ENCODE peak calls at places on chromosome 13, in four cellular contexts. One of them, this sample, is unnamed.

GRCh38 chr13:111126509-111126908 is 11.4 kb downstream of the ARHGEF7 start:
- DNase-seq in epithelial cell of prostate: no peak
- DNase-seq in caudate nucleus: no peak
- DNase-seq in activated CD8-positive, alpha-beta memory T cell treated with anti-CD3 and anti-CD28 coated beads for 1 hour: no peak
- DNase-seq in this sample: no peak

GRCh38 chr13:45615501-45616101 is at the start of gene ERICH6B:
- DNase-seq in epithelial cell of prostate: no peak
- DNase-seq in caudate nucleus: peak
- DNase-seq in activated CD8-positive, alpha-beta memory T cell treated with anti-CD3 and anti-CD28 coated beads for 1 hour: no peak
- DNase-seq in this sample: peak

GRCh38 chr13:98429977-98430785 is 146.7 kb downstream of the STK24 start:
- DNase-seq in epithelial cell of prostate: no peak
- DNase-seq in caudate nucleus: no peak
- DNase-seq in activated CD8-positive, alpha-beta memory T cell treated with anti-CD3 and anti-CD28 coated beads for 1 hour: no peak
- DNase-seq in this sample: no peak

GRCh38 chr13:53045110-53045509 is 16.5 kb downstream of the OLFM4 start:
- DNase-seq in epithelial cell of prostate: no peak
- DNase-seq in caudate nucleus: no peak
- DNase-seq in activated CD8-positive, alpha-beta memory T cell treated with anti-CD3 and anti-CD28 coated beads for 1 hour: no peak
- DNase-seq in this sample: no peak

GRCh38 chr13:64332048-64332447 is 2898.1 kb downstream of the PCDH9 start:
- DNase-seq in epithelial cell of prostate: no peak
- DNase-seq in caudate nucleus: no peak
- DNase-seq in activated CD8-positive, alpha-beta memory T cell treated with anti-CD3 and anti-CD28 coated beads for 1 hour: no peak
- DNase-seq in this sample: no peak

GRCh38 chr13:79485014-79485441 is 4.1 kb downstream of the NDFIP2 start:
- DNase-seq in epithelial cell of prostate: peak
- DNase-seq in caudate nucleus: no peak
- DNase-seq in activated CD8-positive, alpha-beta memory T cell treated with anti-CD3 and anti-CD28 coated beads for 1 hour: no peak
- DNase-seq in this sample: no peak

GRCh38 chr13:107476068-107476467 is 739.3 kb downstream of the LIG4 start:
- DNase-seq in epithelial cell of prostate: no peak
- DNase-seq in caudate nucleus: no peak
- DNase-seq in activated CD8-positive, alpha-beta memory T cell treated with anti-CD3 and anti-CD28 coated beads for 1 hour: no peak
- DNase-seq in this sample: no peak

GRCh38 chr13:31773538-31773937 is 34.2 kb downstream of the RXFP2 start:
- DNase-seq in epithelial cell of prostate: no peak
- DNase-seq in caudate nucleus: no peak
- DNase-seq in activated CD8-positive, alpha-beta memory T cell treated with anti-CD3 and anti-CD28 coated beads for 1 hour: no peak
- DNase-seq in this sample: no peak

GRCh38 chr13:111402441-111402840 is 82.0 kb downstream of the TEX29 start:
- DNase-seq in epithelial cell of prostate: no peak
- DNase-seq in caudate nucleus: no peak
- DNase-seq in activated CD8-positive, alpha-beta memory T cell treated with anti-CD3 and anti-CD28 coated beads for 1 hour: no peak
- DNase-seq in this sample: no peak

GRCh38 chr13:27133889-27134288 is 37.7 kb downstream of the USP12 start:
- DNase-seq in epithelial cell of prostate: no peak
- DNase-seq in caudate nucleus: no peak
- DNase-seq in activated CD8-positive, alpha-beta memory T cell treated with anti-CD3 and anti-CD28 coated beads for 1 hour: no peak
- DNase-seq in this sample: no peak

GRCh38 chr13:30832845-30833332 is 73.2 kb upstream of the MEDAG start:
- DNase-seq in epithelial cell of prostate: peak
- DNase-seq in caudate nucleus: no peak
- DNase-seq in activated CD8-positive, alpha-beta memory T cell treated with anti-CD3 and anti-CD28 coated beads for 1 hour: no peak
- DNase-seq in this sample: peak

GRCh38 chr13:32969516-32969941 is 46.7 kb upstream of the KL start:
- DNase-seq in epithelial cell of prostate: no peak
- DNase-seq in caudate nucleus: no peak
- DNase-seq in activated CD8-positive, alpha-beta memory T cell treated with anti-CD3 and anti-CD28 coated beads for 1 hour: no peak
- DNase-seq in this sample: no peak

GRCh38 chr13:52809310-52809769 is 39.1 kb downstream of the PCDH8 start:
- DNase-seq in epithelial cell of prostate: peak
- DNase-seq in caudate nucleus: peak
- DNase-seq in activated CD8-positive, alpha-beta memory T cell treated with anti-CD3 and anti-CD28 coated beads for 1 hour: no peak
- DNase-seq in this sample: peak

GRCh38 chr13:109704771-109705628 is 81.4 kb downstream of the IRS2 start:
- DNase-seq in epithelial cell of prostate: peak
- DNase-seq in caudate nucleus: no peak
- DNase-seq in activated CD8-positive, alpha-beta memory T cell treated with anti-CD3 and anti-CD28 coated beads for 1 hour: no peak
- DNase-seq in this sample: no peak

GRCh38 chr13:112684444-112684843 is 5.4 kb upstream of the ATP11A start:
- DNase-seq in epithelial cell of prostate: no peak
- DNase-seq in caudate nucleus: no peak
- DNase-seq in activated CD8-positive, alpha-beta memory T cell treated with anti-CD3 and anti-CD28 coated beads for 1 hour: no peak
- DNase-seq in this sample: no peak

GRCh38 chr13:33490461-33491327 is 205.1 kb upstream of the STARD13 start:
- DNase-seq in epithelial cell of prostate: no peak
- DNase-seq in caudate nucleus: no peak
- DNase-seq in activated CD8-positive, alpha-beta memory T cell treated with anti-CD3 and anti-CD28 coated beads for 1 hour: no peak
- DNase-seq in this sample: peak

GRCh38 chr13:77112961-77113360 is 86.0 kb upstream of the FBXL3 start:
- DNase-seq in epithelial cell of prostate: no peak
- DNase-seq in caudate nucleus: no peak
- DNase-seq in activated CD8-positive, alpha-beta memory T cell treated with anti-CD3 and anti-CD28 coated beads for 1 hour: no peak
- DNase-seq in this sample: no peak

GRCh38 chr13:112159575-112160547 is 92.9 kb downstream of the SOX1 start:
- DNase-seq in epithelial cell of prostate: no peak
- DNase-seq in caudate nucleus: no peak
- DNase-seq in activated CD8-positive, alpha-beta memory T cell treated with anti-CD3 and anti-CD28 coated beads for 1 hour: no peak
- DNase-seq in this sample: no peak

GRCh38 chr13:76222511-76222910 is 586.4 kb downstream of the LMO7 start:
- DNase-seq in epithelial cell of prostate: no peak
- DNase-seq in caudate nucleus: no peak
- DNase-seq in activated CD8-positive, alpha-beta memory T cell treated with anti-CD3 and anti-CD28 coated beads for 1 hour: no peak
- DNase-seq in this sample: no peak

GRCh38 chr13:37648604-37649003 is 50.0 kb upstream of the POSTN start:
- DNase-seq in epithelial cell of prostate: peak
- DNase-seq in caudate nucleus: no peak
- DNase-seq in activated CD8-positive, alpha-beta memory T cell treated with anti-CD3 and anti-CD28 coated beads for 1 hour: no peak
- DNase-seq in this sample: no peak

GRCh38 chr13:74557870-74558269 is 423.7 kb upstream of the KLF12 start:
- DNase-seq in epithelial cell of prostate: no peak
- DNase-seq in caudate nucleus: no peak
- DNase-seq in activated CD8-positive, alpha-beta memory T cell treated with anti-CD3 and anti-CD28 coated beads for 1 hour: no peak
- DNase-seq in this sample: no peak

GRCh38 chr13:50712469-50712868 is 131.0 kb downstream of the DLEU7 start:
- DNase-seq in epithelial cell of prostate: no peak
- DNase-seq in caudate nucleus: no peak
- DNase-seq in activated CD8-positive, alpha-beta memory T cell treated with anti-CD3 and anti-CD28 coated beads for 1 hour: no peak
- DNase-seq in this sample: no peak

GRCh38 chr13:34408635-34409034 is 533.4 kb upstream of the NBEA start:
- DNase-seq in epithelial cell of prostate: no peak
- DNase-seq in caudate nucleus: no peak
- DNase-seq in activated CD8-positive, alpha-beta memory T cell treated with anti-CD3 and anti-CD28 coated beads for 1 hour: no peak
- DNase-seq in this sample: no peak

GRCh38 chr13:48012668-48013067 is 11.6 kb upstream of the SUCLA2 start:
- DNase-seq in epithelial cell of prostate: no peak
- DNase-seq in caudate nucleus: no peak
- DNase-seq in activated CD8-positive, alpha-beta memory T cell treated with anti-CD3 and anti-CD28 coated beads for 1 hour: no peak
- DNase-seq in this sample: no peak

GRCh38 chr13:24172071-24172470 is 11.6 kb downstream of the SPATA13 start:
- DNase-seq in epithelial cell of prostate: no peak
- DNase-seq in caudate nucleus: no peak
- DNase-seq in activated CD8-positive, alpha-beta memory T cell treated with anti-CD3 and anti-CD28 coated beads for 1 hour: no peak
- DNase-seq in this sample: no peak

GRCh38 chr13:74210693-74211393 is 76.6 kb upstream of the KLF12 start:
- DNase-seq in epithelial cell of prostate: peak
- DNase-seq in caudate nucleus: no peak
- DNase-seq in activated CD8-positive, alpha-beta memory T cell treated with anti-CD3 and anti-CD28 coated beads for 1 hour: no peak
- DNase-seq in this sample: no peak

GRCh38 chr13:23579886-23580706 is 9.9 kb downstream of the TNFRSF19 start:
- DNase-seq in epithelial cell of prostate: no peak
- DNase-seq in caudate nucleus: no peak
- DNase-seq in activated CD8-positive, alpha-beta memory T cell treated with anti-CD3 and anti-CD28 coated beads for 1 hour: no peak
- DNase-seq in this sample: no peak

GRCh38 chr13:51747438-51748434 is 56.2 kb downstream of the DHRS12 start:
- DNase-seq in epithelial cell of prostate: no peak
- DNase-seq in caudate nucleus: no peak
- DNase-seq in activated CD8-positive, alpha-beta memory T cell treated with anti-CD3 and anti-CD28 coated beads for 1 hour: no peak
- DNase-seq in this sample: no peak

GRCh38 chr13:45337803-45338202 is 3.2 kb downstream of the TPT1 start:
- DNase-seq in epithelial cell of prostate: no peak
- DNase-seq in caudate nucleus: no peak
- DNase-seq in activated CD8-positive, alpha-beta memory T cell treated with anti-CD3 and anti-CD28 coated beads for 1 hour: no peak
- DNase-seq in this sample: no peak

GRCh38 chr13:33169273-33169980 is 116.1 kb downstream of the STARD13 start:
- DNase-seq in epithelial cell of prostate: peak
- DNase-seq in caudate nucleus: no peak
- DNase-seq in activated CD8-positive, alpha-beta memory T cell treated with anti-CD3 and anti-CD28 coated beads for 1 hour: no peak
- DNase-seq in this sample: no peak

GRCh38 chr13:45564108-45564507 is 51.4 kb downstream of the ERICH6B start:
- DNase-seq in epithelial cell of prostate: peak
- DNase-seq in caudate nucleus: no peak
- DNase-seq in activated CD8-positive, alpha-beta memory T cell treated with anti-CD3 and anti-CD28 coated beads for 1 hour: no peak
- DNase-seq in this sample: no peak

GRCh38 chr13:42039457-42039945 is 8.9 kb upstream of the DGKH start:
- DNase-seq in epithelial cell of prostate: no peak
- DNase-seq in caudate nucleus: no peak
- DNase-seq in activated CD8-positive, alpha-beta memory T cell treated with anti-CD3 and anti-CD28 coated beads for 1 hour: no peak
- DNase-seq in this sample: no peak

GRCh38 chr13:51380269-51380668 is 40.8 kb downstream of the SERPINE3 start:
- DNase-seq in epithelial cell of prostate: no peak
- DNase-seq in caudate nucleus: no peak
- DNase-seq in activated CD8-positive, alpha-beta memory T cell treated with anti-CD3 and anti-CD28 coated beads for 1 hour: no peak
- DNase-seq in this sample: no peak

GRCh38 chr13:38718374-38718773 is 31.5 kb downstream of the FREM2 start:
- DNase-seq in epithelial cell of prostate: no peak
- DNase-seq in caudate nucleus: no peak
- DNase-seq in activated CD8-positive, alpha-beta memory T cell treated with anti-CD3 and anti-CD28 coated beads for 1 hour: no peak
- DNase-seq in this sample: no peak

GRCh38 chr13:80227645-80228044 is 113.3 kb downstream of the SPRY2 start:
- DNase-seq in epithelial cell of prostate: no peak
- DNase-seq in caudate nucleus: no peak
- DNase-seq in activated CD8-positive, alpha-beta memory T cell treated with anti-CD3 and anti-CD28 coated beads for 1 hour: no peak
- DNase-seq in this sample: no peak

GRCh38 chr13:59837101-59837500 is 326.6 kb downstream of the DIAPH3 start:
- DNase-seq in epithelial cell of prostate: no peak
- DNase-seq in caudate nucleus: no peak
- DNase-seq in activated CD8-positive, alpha-beta memory T cell treated with anti-CD3 and anti-CD28 coated beads for 1 hour: no peak
- DNase-seq in this sample: no peak

GRCh38 chr13:24097064-24097463 is 63.5 kb upstream of the SPATA13 start:
- DNase-seq in epithelial cell of prostate: no peak
- DNase-seq in caudate nucleus: no peak
- DNase-seq in activated CD8-positive, alpha-beta memory T cell treated with anti-CD3 and anti-CD28 coated beads for 1 hour: no peak
- DNase-seq in this sample: no peak

GRCh38 chr13:113322890-113323651 is 26.0 kb downstream of the LAMP1 start:
- DNase-seq in epithelial cell of prostate: no peak
- DNase-seq in caudate nucleus: no peak
- DNase-seq in activated CD8-positive, alpha-beta memory T cell treated with anti-CD3 and anti-CD28 coated beads for 1 hour: no peak
- DNase-seq in this sample: no peak

GRCh38 chr13:31372454-31372853 is 172.7 kb downstream of the B3GLCT start:
- DNase-seq in epithelial cell of prostate: no peak
- DNase-seq in caudate nucleus: no peak
- DNase-seq in activated CD8-positive, alpha-beta memory T cell treated with anti-CD3 and anti-CD28 coated beads for 1 hour: no peak
- DNase-seq in this sample: no peak

GRCh38 chr13:114142640-114143490 is 10.4 kb upstream of the RASA3 start:
- DNase-seq in epithelial cell of prostate: peak
- DNase-seq in caudate nucleus: no peak
- DNase-seq in activated CD8-positive, alpha-beta memory T cell treated with anti-CD3 and anti-CD28 coated beads for 1 hour: no peak
- DNase-seq in this sample: no peak

This sample was measured in thyroid gland.